ENCODE peak calls at places on chromosomes 13 and 19, in seven cellular contexts. E, P, Z, S, C, I and G are unnamed samples.

GRCh38 chr19:1049106-1049505 is 9.2 kb downstream of the ABCA7 start:
- DNase-seq in E (no peak), P (no peak), Z (no peak), S (no peak), C (no peak), I (no peak), G (no peak)

GRCh38 chr19:21463449-21464105 is 41.8 kb upstream of the ZNF429 start:
- DNase-seq in E (no peak), P (no peak), Z (no peak), S (no peak), C (no peak), I (peak), G (peak)

GRCh38 chr19:16417660-16418596 is 53.8 kb downstream of the EPS15L1 start:
- DNase-seq in E (no peak), P (peak), Z (no peak), S (peak), C (peak), I (peak), G (peak)

GRCh38 chr19:56076413-56076998 is 44.6 kb downstream of the ZNF787 start:
- DNase-seq in E (peak), P (peak), Z (peak), S (peak), C (peak), I (no peak), G (peak)

GRCh38 chr19:988510-988909 is 4.4 kb downstream of the WDR18 start:
- DNase-seq in E (no peak), P (no peak), Z (no peak), S (no peak), C (no peak), I (no peak), G (no peak)

GRCh38 chr13:45662122-45662521 is 40.0 kb upstream of the CBY2 start:
- DNase-seq in E (no peak), P (no peak), Z (no peak), S (no peak), C (peak), I (no peak), G (no peak)

GRCh38 chr13:43785681-43786471 is 896 bp downstream of the ENOX1 start:
- DNase-seq in E (no peak), P (no peak), Z (no peak), S (peak), C (peak), I (peak), G (no peak)

GRCh38 chr13:71659427-71659826 is 207.6 kb downstream of the DACH1 start:
- DNase-seq in E (no peak), P (no peak), Z (no peak), S (no peak), C (no peak), I (no peak), G (no peak)

GRCh38 chr13:44312898-44313551 is 60.6 kb upstream of the SERP2 start:
- DNase-seq in E (peak), P (peak), Z (peak), S (peak), C (peak), I (no peak), G (peak)

GRCh38 chr19:10747271-10747670 is 29.4 kb downstream of the DNM2 start:
- DNase-seq in E (no peak), P (peak), Z (no peak), S (peak), C (no peak), I (no peak), G (no peak)

GRCh38 chr19:33444993-33445751 is 71.7 kb downstream of the CEBPG start:
- DNase-seq in E (no peak), P (no peak), Z (no peak), S (no peak), C (peak), I (peak), G (no peak)

GRCh38 chr19:2126879-2127518 is 24.4 kb downstream of the AP3D1 start:
- DNase-seq in E (no peak), P (no peak), Z (no peak), S (no peak), C (no peak), I (no peak), G (no peak)

GRCh38 chr13:113586661-113587479 is 2.3 kb downstream of the TFDP1 start:
- DNase-seq in E (no peak), P (no peak), Z (no peak), S (no peak), C (no peak), I (no peak), G (no peak)

GRCh38 chr13:29502391-29503008 is 93.0 kb downstream of the SLC7A1 start:
- DNase-seq in E (no peak), P (no peak), Z (no peak), S (no peak), C (no peak), I (no peak), G (no peak)

GRCh38 chr19:47702671-47703070 is 10.6 kb upstream of the EHD2 start:
- DNase-seq in E (no peak), P (no peak), Z (no peak), S (no peak), C (no peak), I (no peak), G (no peak)

GRCh38 chr19:50494186-50495019 is 16.6 kb downstream of the JOSD2 start:
- DNase-seq in E (no peak), P (no peak), Z (no peak), S (no peak), C (no peak), I (no peak), G (no peak)

GRCh38 chr19:10238172-10238783 is 7.1 kb upstream of the S1PR2 start:
- DNase-seq in E (no peak), P (no peak), Z (no peak), S (peak), C (peak), I (peak), G (no peak)

GRCh38 chr13:29703421-29703820 is 107.9 kb upstream of the SLC7A1 start:
- DNase-seq in E (no peak), P (no peak), Z (no peak), S (no peak), C (no peak), I (no peak), G (no peak)

GRCh38 chr13:50421457-50422130 is 406.4 kb downstream of the KCNRG start:
- DNase-seq in E (no peak), P (peak), Z (no peak), S (peak), C (peak), I (no peak), G (peak)

GRCh38 chr13:24863748-24864540 is 100.0 kb downstream of the RNF17 start:
- DNase-seq in E (no peak), P (no peak), Z (no peak), S (no peak), C (no peak), I (no peak), G (peak)

GRCh38 chr13:49836516-49836915 is 44.0 kb upstream of the KPNA3 start:
- DNase-seq in E (no peak), P (no peak), Z (no peak), S (peak), C (no peak), I (no peak), G (peak)

GRCh38 chr13:94704347-94705080 is 7.8 kb downstream of the SOX21 start:
- DNase-seq in E (no peak), P (no peak), Z (no peak), S (no peak), C (no peak), I (no peak), G (no peak)

GRCh38 chr13:73450583-73450982 is 391.8 kb downstream of the KLF5 start:
- DNase-seq in E (no peak), P (peak), Z (peak), S (peak), C (no peak), I (no peak), G (peak)

GRCh38 chr19:11538232-11539036 is at the start of gene CNN1:
- DNase-seq in E (no peak), P (no peak), Z (peak), S (no peak), C (peak), I (peak), G (no peak)

GRCh38 chr19:44890366-44891015 is 563 bp upstream of the TOMM40 start:
- DNase-seq in E (peak), P (peak), Z (peak), S (peak), C (peak), I (no peak), G (peak)

GRCh38 chr19:11365557-11366117 is 8.8 kb upstream of the SWSAP1 start:
- DNase-seq in E (no peak), P (no peak), Z (no peak), S (no peak), C (no peak), I (no peak), G (no peak)

GRCh38 chr19:16078759-16079707 is 2.7 kb downstream of the TPM4 start:
- DNase-seq in E (peak), P (peak), Z (peak), S (peak), C (peak), I (peak), G (peak)

GRCh38 chr13:93951153-93951552 is 528.3 kb downstream of the DCT start:
- DNase-seq in E (no peak), P (no peak), Z (no peak), S (peak), C (peak), I (no peak), G (peak)

GRCh38 chr19:38915329-38916321 is 3.6 kb upstream of the CCER2 start:
- DNase-seq in E (no peak), P (no peak), Z (no peak), S (no peak), C (no peak), I (no peak), G (no peak)